ENCODE peak calls at places on chromosome 9, in seven cellular contexts. Q is NAMALWA; Z is naive B cell; L is stimulated activated CD4-positive, alpha-beta T cell treated with anti-CD3 and anti-CD28 coated beads, Interleukin-1b, Interleukin-23, amount 100 ng/mL, for 1 hour; I is cerebellar nuclear complex; P is spleen; J is hippocampal formation. T is an unnamed sample.

GRCh38 chr9:3888496-3888858 is 362.7 kb upstream of the RFX3 start:
- DNase-seq in P (no peak), L (no peak), Z (no peak), J (no peak), Q (no peak), I (no peak), T (no peak)

GRCh38 chr9:92435263-92435662 is 11.0 kb upstream of the OMD start:
- DNase-seq in Z (no peak), I (no peak), P (no peak), L (no peak), Q (no peak), J (no peak), T (no peak)

GRCh38 chr9:2788948-2789347 is 54.9 kb downstream of the PUM3 start:
- DNase-seq in Q (no peak), P (no peak), Z (no peak), L (no peak), I (peak; percentile 1), J (no peak), T (no peak)

GRCh38 chr9:2261421-2262103 is 246.4 kb downstream of the SMARCA2 start:
- DNase-seq in Q (no peak), Z (no peak), I (no peak), L (no peak), P (no peak), J (no peak), T (no peak)

GRCh38 chr9:99118782-99119466 is 14.0 kb downstream of the TGFBR1 start:
- DNase-seq in J (no peak), Z (peak; percentile 53), Q (peak; percentile 78), P (peak; percentile 78), L (no peak), I (no peak), T (no peak)

GRCh38 chr9:129202613-129203555 is 24.8 kb upstream of the IER5L start:
- DNase-seq in Q (peak; percentile 88), I (no peak), L (peak; percentile 79), J (peak; percentile 63), P (peak; percentile 96), Z (peak; percentile 91), T (no peak)

GRCh38 chr9:129317179-129318011 is 139.3 kb upstream of the IER5L start:
- DNase-seq in P (peak; percentile 62), Q (peak; percentile 37), L (no peak), Z (no peak), J (no peak), I (no peak), T (no peak)

GRCh38 chr9:107358867-107359440 is 75.9 kb downstream of the RAD23B start:
- DNase-seq in Q (no peak), P (peak; percentile 34), Z (no peak), I (no peak), L (no peak), J (no peak), T (peak; percentile 93)

GRCh38 chr9:93657331-93658111 is 81.1 kb downstream of the PHF2 start:
- DNase-seq in Q (no peak), L (no peak), Z (no peak), I (no peak), P (peak; percentile 56), J (no peak), T (no peak)

GRCh38 chr9:119556129-119556875 is 187.1 kb upstream of the BRINP1 start:
- DNase-seq in L (no peak), Q (peak; percentile 72), P (peak; percentile 87), J (peak; percentile 56), Z (peak; percentile 3), I (peak; percentile 55), T (peak; percentile 33)

GRCh38 chr9:99457406-99457805 is 235.3 kb downstream of the SEC61B start:
- DNase-seq in P (no peak), Q (no peak), J (no peak), Z (no peak), I (no peak), L (no peak), T (no peak)

GRCh38 chr9:69174645-69175487 is 789 bp downstream of the TJP2 start:
- DNase-seq in P (no peak), J (peak; percentile 22), Z (no peak), L (no peak), Q (peak; percentile 40), I (no peak), T (no peak)

GRCh38 chr9:25519286-25519685 is 159.0 kb downstream of the TUSC1 start:
- DNase-seq in I (no peak), Q (no peak), P (no peak), Z (no peak), J (no peak), L (no peak), T (no peak)

GRCh38 chr9:133604214-133604613 is 5.0 kb downstream of the FAM163B start:
- DNase-seq in Z (peak; percentile 10), I (no peak), L (no peak), P (no peak), J (no peak), Q (peak; percentile 45), T (no peak)

GRCh38 chr9:68895741-68896478 is 118.0 kb downstream of the PRKACG start:
- DNase-seq in L (no peak), J (no peak), Q (peak; percentile 60), I (no peak), Z (peak; percentile 18), P (no peak), T (no peak)

GRCh38 chr9:131278421-131279111 is 2.3 kb upstream of the FAM78A start:
- DNase-seq in I (no peak), L (no peak), Z (no peak), J (no peak), Q (peak; percentile 50), P (peak; percentile 86), T (no peak)

GRCh38 chr9:121860744-121861143 is 209.3 kb downstream of the DAB2IP start:
- DNase-seq in J (no peak), P (no peak), Z (no peak), Q (no peak), I (no peak), L (no peak), T (no peak)

GRCh38 chr9:89386797-89387196 is 68.5 kb downstream of the SECISBP2 start:
- DNase-seq in Q (no peak), J (no peak), Z (no peak), L (no peak), I (no peak), P (peak; percentile 69), T (no peak)

GRCh38 chr9:20611751-20612287 is 10.5 kb downstream of the MLLT3 start:
- DNase-seq in L (no peak), P (no peak), J (no peak), Q (peak; percentile 66), I (no peak), Z (no peak), T (no peak)

GRCh38 chr9:121748080-121748479 is 96.6 kb downstream of the DAB2IP start:
- DNase-seq in L (no peak), P (no peak), I (no peak), Q (no peak), Z (no peak), J (no peak), T (no peak)

GRCh38 chr9:99778308-99778707 is 43.4 kb upstream of the NR4A3 start:
- DNase-seq in J (no peak), L (no peak), P (no peak), Q (no peak), Z (no peak), I (no peak), T (no peak)

GRCh38 chr9:117114768-117115167 is 300.1 kb downstream of the ASTN2 start:
- DNase-seq in P (no peak), J (no peak), Q (no peak), L (no peak), Z (no peak), I (no peak), T (no peak)

GRCh38 chr9:21974542-21975409 is 19.4 kb downstream of the CDKN2A start:
- DNase-seq in Q (no peak), L (no peak), Z (peak; percentile 31), I (no peak), P (peak; percentile 83), J (no peak), T (peak; percentile 60)

GRCh38 chr9:128420060-128420650 is 502 bp upstream of the CERCAM start:
- DNase-seq in Q (peak; percentile 74), P (peak; percentile 93), L (no peak), J (no peak), I (no peak), Z (peak; percentile 77), T (no peak)

GRCh38 chr9:100324594-100325200 is 28.0 kb downstream of the TEX10 start:
- DNase-seq in I (no peak), P (no peak), L (no peak), Q (peak; percentile 53), J (peak; percentile 71), Z (peak; percentile 22), T (no peak)

GRCh38 chr9:17018001-17018491 is 116.8 kb upstream of the CNTLN start:
- DNase-seq in J (no peak), P (no peak), Z (no peak), I (no peak), Q (no peak), L (no peak), T (no peak)

GRCh38 chr9:27548055-27548741 is 18.6 kb upstream of the MOB3B start:
- DNase-seq in J (peak; percentile 81), L (no peak), P (no peak), Z (peak; percentile 33), I (no peak), Q (peak; percentile 51), T (peak; percentile 7)

GRCh38 chr9:18365651-18366050 is 108.3 kb upstream of the ADAMTSL1 start:
- DNase-seq in I (peak; percentile 15), J (no peak), L (no peak), Q (no peak), Z (no peak), P (no peak), T (no peak)

GRCh38 chr9:124347206-124347967 is 67.9 kb downstream of the PSMB7 start:
- DNase-seq in I (no peak), P (peak; percentile 53), J (no peak), Z (no peak), Q (no peak), L (no peak), T (no peak)

GRCh38 chr9:129143461-129143927 is 32.3 kb downstream of the PTPA start:
- DNase-seq in Z (no peak), I (no peak), Q (no peak), L (no peak), J (no peak), P (peak; percentile 84), T (no peak)

GRCh38 chr9:88503101-88503844 is 31.7 kb upstream of the NXNL2 start:
- DNase-seq in Z (no peak), J (no peak), P (peak; percentile 56), L (no peak), Q (no peak), I (no peak), T (no peak)

GRCh38 chr9:136856078-136856474 is 3.9 kb downstream of the MAMDC4 start:
- DNase-seq in Z (no peak), Q (no peak), I (no peak), P (no peak), L (no peak), J (no peak), T (no peak)

GRCh38 chr9:130955947-130956621 is 17.0 kb upstream of the FIBCD1 start:
- DNase-seq in I (no peak), L (no peak), Z (no peak), J (no peak), P (no peak), Q (no peak), T (no peak)

T was measured in NCI-H2081 treated with DMSO at 0.1 percent for 48 hours.